ENCODE peak calls at places on chromosome 5, in five cellular contexts. P is activated B cell treated with CpG ODN at 0.5 μM for 24 hours, D is breast epithelium, S is psoas muscle, M is SK-N-SH. A is an unnamed sample.
A peak's percentile ranks its signal among the peaks of the same experiment; 100 is the strongest.

GRCh38 chr5:13478831-13479465 is 465.5 kb downstream of the DNAH5 start:
- DNase-seq in P (no peak), D (no peak), S (no peak), M (peak; percentile 41), A (peak; percentile 80)

GRCh38 chr5:56088967-56089829 is 94.4 kb upstream of the IL6ST start:
- DNase-seq in P (no peak), D (no peak), S (no peak), M (no peak), A (no peak)

GRCh38 chr5:102283111-102283797 is 12.8 kb downstream of the SLCO4C1 start:
- DNase-seq in P (no peak), D (no peak), S (no peak), M (no peak), A (no peak)

GRCh38 chr5:137666109-137666850 is 69.6 kb downstream of the KLHL3 start:
- DNase-seq in P (no peak), D (no peak), S (no peak), M (no peak), A (no peak)

GRCh38 chr5:160390787-160391696 is 8.8 kb downstream of the FAM200C start:
- DNase-seq in P (no peak), D (no peak), S (no peak), M (no peak), A (peak; percentile 47)

GRCh38 chr5:55897905-55898304 is 46.7 kb downstream of the IL31RA start:
- DNase-seq in P (no peak), D (no peak), S (peak; percentile 77), M (peak; percentile 87), A (peak; percentile 29)

GRCh38 chr5:133635051-133635450 is 22.7 kb upstream of the FSTL4 start:
- DNase-seq in P (no peak), D (no peak), S (no peak), M (no peak), A (peak; percentile 55)

GRCh38 chr5:95281211-95281610 is 3.7 kb downstream of the MCTP1 start:
- DNase-seq in P (no peak), D (no peak), S (no peak), M (no peak), A (peak; percentile 37)

GRCh38 chr5:56323505-56323904 is 90.4 kb upstream of the ANKRD55 start:
- DNase-seq in P (no peak), D (no peak), S (no peak), M (peak; percentile 34), A (peak; percentile 81)

GRCh38 chr5:136034976-136035375 is 6.2 kb downstream of the TGFBI start:
- DNase-seq in P (no peak), D (no peak), S (peak; percentile 88), M (no peak), A (no peak)

GRCh38 chr5:118301696-118302095 is 686.7 kb downstream of the DTWD2 start:
- DNase-seq in P (no peak), D (no peak), S (no peak), M (no peak), A (no peak)

DNA sequence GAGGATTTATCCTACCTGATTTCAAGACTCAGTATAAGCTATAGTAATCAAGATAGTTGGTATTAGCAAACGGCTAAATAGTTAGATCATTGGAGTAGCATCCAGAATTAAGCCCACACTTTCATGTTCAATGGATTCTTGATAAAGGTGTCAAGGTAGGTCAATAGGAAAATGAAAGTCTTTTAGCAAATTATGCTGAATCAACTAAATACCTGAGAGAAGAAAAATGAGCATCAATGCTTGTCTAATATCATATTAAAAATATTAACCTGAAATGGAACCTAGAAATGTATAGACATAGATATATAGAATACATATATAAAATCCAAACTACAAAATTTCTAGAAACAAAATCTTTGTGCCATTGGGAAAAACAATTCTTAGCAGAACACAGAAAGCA is 685.6 kb downstream of the DTWD2 start:
- DNase-seq in P (no peak), D (no peak), S (no peak), M (no peak), A (no peak)
- TF ChIP-seq CTCF in P (no peak), D (no peak), S (no peak), M (no peak), A (no peak)

GRCh38 chr5:121890297-121890858 is 38.7 kb downstream of the FTMT start:
- DNase-seq in P (no peak), D (no peak), S (peak; percentile 41), M (no peak), A (no peak)
- TF ChIP-seq CTCF in P (no peak), D (no peak), S (no peak), M (no peak), A (no peak)

DNA sequence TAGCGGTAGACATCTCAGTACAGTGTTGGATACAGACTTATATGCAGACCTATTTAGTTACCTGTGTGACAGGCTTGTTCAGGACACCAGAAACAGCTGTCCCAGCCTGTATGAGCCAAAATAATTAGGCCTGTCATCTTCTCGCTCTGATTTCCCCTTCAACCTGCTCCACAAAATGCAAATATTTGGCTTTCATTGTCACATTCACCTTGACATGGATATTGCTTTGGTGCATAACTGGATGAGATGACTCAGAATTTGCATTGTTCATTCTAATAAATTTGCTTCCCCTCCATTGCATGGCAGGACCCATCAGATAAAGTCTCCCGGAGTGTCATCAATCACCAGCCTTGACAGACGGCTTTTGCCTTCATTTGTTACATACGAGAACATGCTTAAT is 413.2 kb upstream of the IRX1 start:
- DNase-seq in P (no peak), D (no peak), S (no peak), M (no peak), A (no peak)
- TF ChIP-seq CTCF in P (no peak), D (no peak), S (no peak), M (no peak), A (no peak)

DNA sequence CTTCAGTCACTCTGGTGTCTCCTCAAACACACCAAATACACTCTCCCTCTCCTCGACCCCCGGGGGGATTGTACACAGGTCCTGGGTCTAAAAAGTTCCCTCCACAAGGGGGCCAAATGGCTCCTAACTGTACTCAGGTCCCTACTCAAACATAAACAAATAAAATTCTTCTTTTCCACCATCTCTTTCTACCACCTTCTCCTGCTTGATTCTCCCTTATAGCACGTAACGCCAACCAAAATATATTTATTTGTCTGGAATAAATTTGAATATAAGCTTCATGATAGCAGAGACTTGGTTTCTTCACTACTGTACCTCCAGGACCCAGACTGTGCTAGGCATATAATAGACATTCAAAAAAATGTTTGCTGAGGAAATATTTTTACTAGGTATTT is 21.4 kb downstream of the ZNF608 start:
- DNase-seq in P (no peak), D (no peak), S (no peak), M (no peak), A (no peak)
- TF ChIP-seq CTCF in P (no peak), D (no peak), S (no peak), M (peak; percentile 26), A (no peak)

DNA sequence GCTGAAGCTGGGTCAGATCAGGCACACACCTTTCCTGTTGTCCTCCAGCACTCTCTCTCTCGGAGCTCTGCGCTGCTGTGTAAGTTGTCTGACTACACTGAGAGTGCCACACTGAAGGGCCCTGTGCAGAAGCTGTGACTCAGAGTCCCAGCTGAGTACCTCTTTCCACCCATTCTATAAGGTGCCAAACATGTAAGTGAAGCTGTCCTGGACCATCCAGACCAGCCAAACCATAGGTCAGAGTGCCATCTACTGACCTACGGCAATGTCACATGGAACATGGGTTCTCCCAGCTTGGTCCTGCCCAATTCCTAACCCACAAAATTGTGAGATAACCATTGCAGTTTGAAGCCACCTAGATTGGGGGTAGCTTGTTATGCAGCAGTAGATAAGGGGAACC is 68.2 kb downstream of the ADCY2 start:
- DNase-seq in P (no peak), D (no peak), S (peak; percentile 57), M (no peak), A (peak; percentile 5)
- TF ChIP-seq CTCF in P (no peak), D (no peak), S (no peak), M (peak; percentile 16), A (no peak)

DNA sequence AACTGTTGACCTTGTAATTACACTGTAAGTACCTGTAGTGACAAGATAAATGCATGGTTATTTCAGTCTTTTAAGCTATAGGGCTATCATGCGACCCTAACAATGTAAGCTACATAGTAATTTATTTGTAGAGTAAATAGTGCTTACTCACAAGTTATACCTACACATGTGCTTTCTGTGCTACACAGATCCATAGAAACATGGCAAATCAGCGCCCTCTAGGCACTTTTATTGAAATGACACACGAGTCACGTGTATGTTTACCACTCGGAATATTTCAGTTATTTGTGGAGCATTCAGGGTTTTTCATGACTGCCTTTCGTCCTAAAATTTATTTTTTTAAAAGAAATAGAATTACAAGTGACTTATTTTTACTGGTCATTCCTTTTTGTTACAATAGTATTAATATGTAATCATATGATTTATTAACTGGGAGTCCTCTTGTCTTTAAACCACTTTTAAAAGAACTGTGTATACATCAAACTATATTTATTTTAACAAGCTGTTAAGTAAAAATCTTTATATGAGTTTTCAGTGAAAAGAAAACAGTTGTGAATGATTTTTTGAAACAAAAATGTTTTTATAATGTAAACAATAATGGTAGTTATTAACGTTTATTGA is 1242.3 kb upstream of the WWC1 start:
- DNase-seq in P (no peak), D (no peak), S (no peak), M (peak; percentile 43), A (peak; percentile 85)
- TF ChIP-seq CTCF in P (no peak), D (no peak), S (no peak), M (peak; percentile 75), A (peak; percentile 85)